ENCODE peak calls at places on chromosomes 11 and 22, in seven cellular contexts. Q, O, S, Y, Z, N and U are unnamed samples.
A peak's percentile ranks its signal among the peaks of the same experiment; 100 is the strongest.

GRCh38 chr11:8814923-8815240 is 96.1 kb upstream of the AKIP1 start:
- DNase-seq in S (no peak), O (no peak), Y (no peak), Z (no peak), N (no peak), Q (no peak), U (no peak)

GRCh38 chr11:109696191-109696897 is 274.4 kb downstream of the C11orf87 start:
- DNase-seq in N (peak; percentile 31), O (no peak), Q (no peak), Z (no peak), S (no peak), Y (no peak), U (no peak)

GRCh38 chr11:94786264-94787126 is 18.3 kb downstream of the AMOTL1 start:
- DNase-seq in Z (peak; percentile 46), Q (no peak), O (no peak), N (no peak), Y (no peak), S (no peak), U (peak; percentile 24)

GRCh38 chr11:77636738-77637344 is 753 bp downstream of the CLNS1A start:
- DNase-seq in N (no peak), O (no peak), S (no peak), Y (no peak), Q (no peak), Z (peak; percentile 35), U (no peak)

GRCh38 chr22:48579035-48579914 is 1248.4 kb downstream of the BRD1 start:
- DNase-seq in N (no peak), S (no peak), Y (no peak), Z (no peak), O (no peak), Q (no peak), U (no peak)

GRCh38 chr11:12975149-12975548 is 34.0 kb upstream of the RASSF10 start:
- DNase-seq in O (no peak), S (no peak), Z (no peak), N (no peak), Y (no peak), Q (no peak), U (no peak)

GRCh38 chr11:46237248-46238077 is 40.0 kb upstream of the CREB3L1 start:
- DNase-seq in O (peak; percentile 46), Z (peak; percentile 87), S (no peak), Y (peak; percentile 92), Q (peak; percentile 42), N (peak; percentile 86), U (no peak)

GRCh38 chr11:65891180-65892136 is 985 bp downstream of the CCDC85B start:
- DNase-seq in Z (peak; percentile 65), N (no peak), Q (no peak), O (no peak), Y (no peak), S (no peak), U (no peak)

GRCh38 chr22:32926600-32926999 is 125.1 kb downstream of the TIMP3 start:
- DNase-seq in O (no peak), N (peak; percentile 21), Z (no peak), Q (no peak), S (no peak), Y (no peak), U (no peak)

GRCh38 chr11:46367244-46367915 is 14.1 kb upstream of the MDK start:
- DNase-seq in Y (no peak), Q (peak; percentile 78), Z (peak; percentile 87), S (no peak), O (peak; percentile 72), N (no peak), U (no peak)

GRCh38 chr22:46649176-46650077 is 29.2 kb downstream of the GRAMD4 start:
- DNase-seq in S (no peak), Y (no peak), Z (no peak), O (no peak), N (no peak), Q (peak; percentile 39), U (no peak)

GRCh38 chr11:11998091-11998781 is 10.2 kb downstream of the DKK3 start:
- DNase-seq in N (no peak), O (no peak), Y (no peak), Z (no peak), Q (no peak), S (no peak), U (no peak)

GRCh38 chr11:11179239-11179638 is 173.8 kb downstream of the CSNK2A3 start:
- DNase-seq in N (peak; percentile 23), Y (no peak), S (no peak), O (no peak), Z (no peak), Q (no peak), U (no peak)

GRCh38 chr11:93396356-93396755 is 65.8 kb downstream of the DEUP1 start:
- DNase-seq in Q (no peak), O (no peak), S (no peak), Y (no peak), N (no peak), Z (no peak), U (no peak)

GRCh38 chr11:104222464-104222863 is 58.5 kb upstream of the PDGFD start:
- DNase-seq in S (no peak), O (no peak), N (no peak), Q (no peak), Y (no peak), Z (no peak), U (no peak)

GRCh38 chr11:8839957-8840945 is 70.7 kb upstream of the AKIP1 start:
- DNase-seq in N (no peak), Z (no peak), Q (peak; percentile 76), Y (no peak), O (peak; percentile 59), S (no peak), U (no peak)

GRCh38 chr11:80700386-80700785 is 1259.6 kb upstream of the TENM4 start:
- DNase-seq in Z (no peak), N (no peak), O (no peak), Y (no peak), S (no peak), Q (no peak), U (no peak)

GRCh38 chr11:106990322-106990721 is 28.0 kb downstream of the GUCY1A2 start:
- DNase-seq in O (no peak), Q (no peak), Y (no peak), Z (no peak), N (no peak), S (no peak), U (no peak)

GRCh38 chr11:35362571-35362980 is 56.8 kb downstream of the SLC1A2 start:
- DNase-seq in Z (no peak), O (no peak), S (no peak), Y (no peak), Q (no peak), N (no peak), U (no peak)

GRCh38 chr22:23763579-23764331 is 965 bp downstream of the C22orf15 start:
- DNase-seq in Q (no peak), N (no peak), S (no peak), O (no peak), Y (no peak), Z (peak; percentile 25), U (no peak)

GRCh38 chr11:64800633-64801464 is 2.2 kb downstream of the MAP4K2 start:
- DNase-seq in Z (no peak), N (no peak), Y (no peak), O (no peak), S (no peak), Q (no peak), U (no peak)

GRCh38 chr11:6319879-6320410 is 356 bp downstream of the CAVIN3 start:
- DNase-seq in S (peak; percentile 93), Q (peak; percentile 86), N (peak; percentile 76), Y (no peak), Z (peak; percentile 35), O (peak; percentile 81), U (peak; percentile 96)

GRCh38 chr11:72969894-72970335 is 155.7 kb downstream of the ATG16L2 start:
- DNase-seq in O (no peak), Y (peak; percentile 18), Z (no peak), N (no peak), S (no peak), Q (no peak), U (no peak)

GRCh38 chr11:425301-425700 is 10.5 kb upstream of the SIGIRR start:
- DNase-seq in Y (no peak), Z (no peak), S (no peak), O (no peak), N (no peak), Q (no peak), U (no peak)
- TF ChIP-seq POLR2AphosphoS5 in Y (no peak), Z (no peak), S (no peak), O (no peak), N (no peak), Q (no peak), U (no peak)

GRCh38 chr22:28741200-28741757 is 341 bp downstream of the CHEK2 start:
- DNase-seq in S (no peak), Q (no peak), Z (no peak), O (no peak), Y (no peak), N (no peak), U (no peak)
- H3K27ac ChIP-seq in S (peak overlapping the region; percentile 99), Q (peak overlapping the region; percentile 100), Z (peak overlapping the region; percentile 18), O (peak overlapping the region; percentile 99), Y (peak overlapping the region; percentile 90), N (peak overlapping the region; percentile 95), U (peak overlapping the region; percentile 99)

GRCh38 chr11:3888876-3889275 is 33.4 kb downstream of the STIM1 start:
- DNase-seq in O (no peak), S (no peak), Z (no peak), Q (no peak), N (no peak), Y (no peak), U (no peak)
- H3K4me1 ChIP-seq in O (peaks cover 12% of the 10 kb centered on the region), S (peaks cover 14% of the 10 kb centered on the region), Z (no peaks in the 10 kb centered on the region), Q (peaks cover 48% of the 10 kb centered on the region), N (peaks cover 12% of the 10 kb centered on the region), Y (peaks cover 14% of the 10 kb centered on the region), U (peaks cover 8% of the 10 kb centered on the region)

GRCh38 chr22:36806824-36807223 is 10.0 kb downstream of the PVALB start:
- DNase-seq in O (no peak), Z (no peak), S (no peak), Y (no peak), N (no peak), Q (no peak), U (no peak)

GRCh38 chr22:36811094-36811797 is 5.6 kb downstream of the PVALB start:
- DNase-seq in Q (no peak), N (no peak), Z (no peak), Y (no peak), O (no peak), S (no peak), U (no peak)

GRCh38 chr22:36807627-36808026 is 9.2 kb downstream of the PVALB start:
- DNase-seq in S (no peak), Q (no peak), Y (no peak), N (no peak), Z (no peak), O (no peak), U (no peak)

GRCh38 chr22:36809351-36809750 is 7.5 kb downstream of the PVALB start:
- DNase-seq in Z (no peak), Y (no peak), S (no peak), Q (no peak), N (no peak), O (no peak), U (no peak)

DNA sequence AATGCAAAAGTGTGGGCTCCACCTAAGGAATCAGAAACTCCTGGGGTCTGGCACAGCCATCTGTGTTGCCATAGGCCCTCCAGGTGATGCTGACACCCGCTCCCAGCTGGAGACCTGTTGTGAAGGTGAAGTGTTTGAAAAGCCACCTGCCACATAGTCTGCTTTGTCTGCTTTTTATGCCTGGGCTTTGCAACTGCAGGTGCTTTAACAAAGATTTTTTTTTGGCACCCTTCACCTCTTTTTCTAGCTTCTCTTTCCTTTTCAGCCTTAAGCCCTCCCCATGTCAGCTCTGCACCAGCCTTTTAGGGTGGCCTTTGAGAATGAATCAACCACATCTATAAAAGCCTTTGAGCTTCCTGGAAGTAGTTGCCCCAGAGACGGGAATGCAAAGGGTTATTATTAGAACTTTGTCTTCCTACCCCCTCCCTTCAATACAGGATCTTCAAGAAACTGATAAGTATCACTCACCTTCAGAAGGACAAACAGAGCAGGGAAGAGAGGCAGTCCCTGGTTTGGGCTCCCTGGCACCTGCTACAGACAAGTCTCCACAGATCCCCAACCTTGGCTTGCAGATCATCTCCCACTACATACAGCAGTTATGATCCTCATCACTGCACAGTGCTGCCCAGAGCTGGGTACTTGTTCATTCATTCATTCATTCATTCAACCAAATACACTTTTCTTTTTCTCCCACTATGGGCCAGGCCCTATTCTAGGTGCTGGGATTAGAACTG is 8.1 kb downstream of the PVALB start:
- DNase-seq in Z (no peak), S (no peak), O (no peak), Q (no peak), Y (no peak), N (no peak), U (no peak)
- TF ChIP-seq POLR2AphosphoS5 in Z (no peak), S (no peak), O (no peak), Q (no peak), Y (no peak), N (no peak), U (no peak)